ENCODE peak calls at places on chromosomes 4 and X, in nine cellular contexts. D, N, J, R, H, Q, A, F and P are unnamed samples.

GRCh38 chr4:6332042-6332668 is 62.5 kb downstream of the WFS1 start:
- DNase-seq in D (no peak), N (no peak), J (no peak), R (no peak), H (peak; percentile 18), Q (no peak), A (peak; percentile 53), F (no peak), P (no peak)

GRCh38 chr4:125432078-125432477 is 117.3 kb downstream of the FAT4 start:
- DNase-seq in D (no peak), N (no peak), J (no peak), R (no peak), H (no peak), Q (no peak), A (peak; percentile 53), F (no peak), P (no peak)

GRCh38 chr4:7390366-7390765 is 44.4 kb downstream of the PSAPL1 start:
- DNase-seq in D (no peak), N (peak; percentile 53), J (no peak), R (peak; percentile 32), H (no peak), Q (no peak), A (no peak), F (no peak), P (no peak)

GRCh38 chr4:8267077-8267476 is 2.5 kb upstream of the HTRA3 start:
- DNase-seq in D (peak; percentile 85), N (no peak), J (no peak), R (peak; percentile 89), H (peak; percentile 54), Q (no peak), A (peak; percentile 69), F (peak; percentile 88), P (no peak)

GRCh38 chr4:153788419-153789276 is at the start of gene SFRP2:
- DNase-seq in D (no peak), N (peak; percentile 80), J (peak; percentile 20), R (no peak), H (no peak), Q (no peak), A (peak; percentile 53), F (peak; percentile 65), P (no peak)

GRCh38 chr4:139943277-139943676 is 210.7 kb downstream of the MAML3 start:
- DNase-seq in D (no peak), N (no peak), J (no peak), R (no peak), H (no peak), Q (no peak), A (peak; percentile 55), F (no peak), P (no peak)

GRCh38 chrX:136647969-136648368 is at the start of gene CD40LG:
- DNase-seq in D (no peak), N (no peak), J (no peak), R (no peak), H (no peak), Q (no peak), A (no peak), F (no peak), P (no peak)

GRCh38 chrX:17062065-17062464 is 115.6 kb downstream of the REPS2 start:
- DNase-seq in D (no peak), N (no peak), J (no peak), R (no peak), H (no peak), Q (no peak), A (no peak), F (no peak), P (no peak)

GRCh38 chr4:177339794-177340374 is 30.2 kb downstream of the NEIL3 start:
- DNase-seq in D (no peak), N (no peak), J (no peak), R (no peak), H (peak; percentile 39), Q (peak; percentile 35), A (peak; percentile 30), F (no peak), P (no peak)

GRCh38 chrX:110412971-110413726 is 54.5 kb downstream of the RTL9 start:
- DNase-seq in D (peak; percentile 49), N (peak; percentile 89), J (peak; percentile 53), R (peak; percentile 70), H (peak; percentile 69), Q (peak; percentile 48), A (peak; percentile 94), F (peak; percentile 72), P (no peak)

GRCh38 chr4:99414401-99414800 is 20.7 kb downstream of the ADH7 start:
- DNase-seq in D (no peak), N (no peak), J (no peak), R (no peak), H (no peak), Q (no peak), A (no peak), F (no peak), P (peak; percentile 41)

GRCh38 chr4:38659346-38659745 is 4.7 kb upstream of the KLF3 start:
- DNase-seq in D (no peak), N (no peak), J (no peak), R (no peak), H (no peak), Q (no peak), A (no peak), F (no peak), P (no peak)

GRCh38 chr4:38663021-38663800 is 788 bp upstream of the KLF3 start:
- DNase-seq in D (no peak), N (no peak), J (no peak), R (no peak), H (peak; percentile 44), Q (no peak), A (peak; percentile 87), F (no peak), P (no peak)

GRCh38 chr4:38663801-38664703 is at the start of gene KLF3:
- DNase-seq in D (peak; percentile 97), N (peak; percentile 99), J (peak; percentile 81), R (peak; percentile 94), H (peak; percentile 33), Q (peak; percentile 89), A (peak; percentile 89), F (peak; percentile 98), P (peak; percentile 74)

GRCh38 chr4:38660838-38661237 is 3.2 kb upstream of the KLF3 start:
- DNase-seq in D (no peak), N (no peak), J (no peak), R (no peak), H (no peak), Q (no peak), A (no peak), F (no peak), P (no peak)

DNA sequence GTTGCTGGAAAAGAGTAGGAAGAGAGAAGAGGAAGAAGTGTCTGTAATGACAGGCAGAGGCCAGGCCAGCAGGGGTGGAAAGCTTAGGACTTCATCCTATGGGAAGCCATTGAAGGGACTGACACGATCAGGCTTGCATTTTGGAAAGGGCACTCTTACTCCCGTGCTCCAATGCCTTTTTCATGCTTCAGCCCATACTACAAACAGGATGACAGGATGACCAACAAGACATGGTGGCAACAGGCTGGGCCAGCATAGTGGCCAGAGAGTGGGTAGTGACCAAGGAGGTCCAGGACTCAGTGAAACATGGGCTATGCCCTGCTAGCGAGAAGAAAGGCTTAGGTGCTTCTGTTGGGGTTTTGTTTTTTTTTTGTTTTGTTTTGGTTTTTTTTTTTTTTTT is 2.6 kb upstream of the KLF3 start:
- DNase-seq in D (no peak), N (no peak), J (no peak), R (no peak), H (no peak), Q (no peak), A (no peak), F (no peak), P (no peak)
- H3K27ac ChIP-seq in D (no peak overlapping the region), N (no peak overlapping the region), J (no peak overlapping the region), R (no peak overlapping the region), H (no peak overlapping the region), Q (no peak overlapping the region), A (no peak overlapping the region), F (no peak overlapping the region), P (no peak overlapping the region)

GRCh38 chr4:41560112-41560511 is 22.2 kb downstream of the LIMCH1 start:
- DNase-seq in D (no peak), N (no peak), J (no peak), R (no peak), H (no peak), Q (no peak), A (no peak), F (no peak), P (no peak)

GRCh38 chr4:41567186-41567585 is 29.2 kb downstream of the LIMCH1 start:
- DNase-seq in D (no peak), N (no peak), J (no peak), R (no peak), H (no peak), Q (no peak), A (no peak), F (no peak), P (no peak)

GRCh38 chr4:41561241-41561640 is 23.3 kb downstream of the LIMCH1 start:
- DNase-seq in D (no peak), N (no peak), J (no peak), R (no peak), H (no peak), Q (no peak), A (no peak), F (no peak), P (no peak)
- H3K27ac ChIP-seq in D (no peak overlapping the region), N (peak overlapping the region; percentile 5), J (peak overlapping the region; percentile 76), R (no peak overlapping the region), H (no peak overlapping the region), Q (no peak overlapping the region), A (no peak overlapping the region), F (no peak overlapping the region), P (no peak overlapping the region)

DNA sequence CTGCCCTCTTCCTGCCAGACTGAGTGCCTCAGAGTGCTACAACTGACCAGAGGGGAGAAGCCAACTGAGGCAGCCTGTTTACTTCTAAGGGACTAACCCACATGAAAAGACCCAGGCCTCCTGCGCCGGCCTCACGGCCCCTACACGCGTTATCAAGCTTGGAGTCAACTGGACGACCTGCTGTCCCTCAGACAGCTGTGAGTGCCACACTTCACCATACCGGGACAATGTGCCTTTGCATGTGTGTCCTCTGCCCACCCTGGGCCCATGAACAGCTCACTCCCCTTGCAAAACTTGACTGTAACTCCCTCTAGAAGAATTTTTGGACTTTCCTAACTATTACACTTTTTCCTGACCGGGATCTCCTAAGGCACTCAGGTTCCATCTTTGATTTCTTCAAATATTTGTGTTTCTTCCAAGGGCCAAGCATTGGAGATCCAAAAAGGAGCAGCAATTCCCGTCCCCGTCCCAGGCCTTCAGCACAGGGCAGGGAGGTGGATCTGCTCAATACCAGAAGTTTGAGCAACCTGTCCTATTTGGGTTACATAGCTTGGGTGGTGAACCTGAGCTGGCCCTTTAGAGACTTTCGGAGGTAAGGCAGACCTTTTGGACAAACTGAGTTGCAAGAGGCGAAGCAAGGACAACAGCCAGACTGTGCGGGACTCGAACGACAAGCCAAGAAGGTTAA is 1.7 kb downstream of the NOP14 start:
- DNase-seq in D (no peak), N (peak; percentile 78), J (no peak), R (no peak), H (peak; percentile 62), Q (no peak), A (no peak), F (no peak), P (no peak)
- H3K27ac ChIP-seq in D (no peak overlapping the region), N (peak overlapping the region; percentile 92), J (no peak overlapping the region), R (no peak overlapping the region), H (peak overlapping the region; percentile 69), Q (no peak overlapping the region), A (peak overlapping the region; percentile 38), F (no peak overlapping the region), P (peak overlapping the region; percentile 67)

DNA sequence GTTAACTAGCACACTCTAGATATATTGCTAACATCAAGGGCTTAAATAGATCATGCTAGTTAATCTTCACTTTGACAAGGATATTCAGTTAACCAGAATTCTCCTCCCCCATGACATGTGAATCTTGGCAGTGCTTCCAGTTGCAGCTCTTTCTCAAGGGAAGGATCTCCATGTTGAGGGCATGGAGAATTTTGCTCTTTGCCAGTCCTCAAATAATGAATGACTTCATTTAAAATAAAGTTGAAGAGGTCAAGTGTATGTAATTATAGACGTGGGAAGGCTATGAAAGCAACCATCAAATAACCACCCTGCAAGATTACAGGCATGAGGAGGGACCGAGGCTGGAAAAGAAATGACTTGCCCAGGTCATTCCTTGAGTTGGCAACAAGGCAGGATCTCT is 87.3 kb upstream of the CPEB2 start:
- DNase-seq in D (no peak), N (no peak), J (no peak), R (no peak), H (no peak), Q (no peak), A (no peak), F (no peak), P (no peak)
- H3K27ac ChIP-seq in D (peak overlapping the region; percentile 83), N (no peak overlapping the region), J (no peak overlapping the region), R (no peak overlapping the region), H (no peak overlapping the region), Q (no peak overlapping the region), A (no peak overlapping the region), F (no peak overlapping the region), P (no peak overlapping the region)